ENCODE peak calls at places on chromosomes 7 and 10, in nine cellular contexts. One of them, this sample, is unnamed.

GRCh38 chr7:46468753-46469356 is 547.8 kb upstream of the IGFBP3 start:
- DNase-seq in pancreas: no peak
- DNase-seq in transverse colon: no peak
- DNase-seq in stomach: no peak
- DNase-seq in ovary: no peak
- DNase-seq in cardiac muscle cell: peak; percentile 57
- DNase-seq in astrocyte: peak; percentile 26
- DNase-seq in HepG2: no peak
- DNase-seq in CD8-positive, alpha-beta T cell: no peak
- DNase-seq in this sample: no peak

GRCh38 chr7:133253522-133253882 is 624 bp downstream of the EXOC4 start:
- DNase-seq in cardiac muscle cell: peak; percentile 25
- DNase-seq in pancreas: no peak
- DNase-seq in stomach: no peak
- DNase-seq in HepG2: peak; percentile 22
- DNase-seq in CD8-positive, alpha-beta T cell: peak; percentile 3
- DNase-seq in astrocyte: no peak
- DNase-seq in transverse colon: peak; percentile 13
- DNase-seq in ovary: no peak
- DNase-seq in this sample: no peak

GRCh38 chr7:41956276-41956675 is 253.4 kb upstream of the INHBA start:
- DNase-seq in CD8-positive, alpha-beta T cell: no peak
- DNase-seq in astrocyte: no peak
- DNase-seq in pancreas: no peak
- DNase-seq in ovary: no peak
- DNase-seq in HepG2: no peak
- DNase-seq in cardiac muscle cell: no peak
- DNase-seq in transverse colon: no peak
- DNase-seq in stomach: no peak
- DNase-seq in this sample: no peak

GRCh38 chr10:29203432-29203831 is 85.4 kb upstream of the LYZL1 start:
- DNase-seq in pancreas: no peak
- DNase-seq in astrocyte: no peak
- DNase-seq in HepG2: no peak
- DNase-seq in CD8-positive, alpha-beta T cell: no peak
- DNase-seq in stomach: no peak
- DNase-seq in cardiac muscle cell: no peak
- DNase-seq in ovary: no peak
- DNase-seq in transverse colon: no peak
- DNase-seq in this sample: no peak

GRCh38 chr7:36281945-36282727 is 107.5 kb upstream of the ANLN start:
- DNase-seq in ovary: no peak
- DNase-seq in CD8-positive, alpha-beta T cell: no peak
- DNase-seq in cardiac muscle cell: no peak
- DNase-seq in transverse colon: no peak
- DNase-seq in HepG2: no peak
- DNase-seq in stomach: no peak
- DNase-seq in astrocyte: no peak
- DNase-seq in pancreas: no peak
- DNase-seq in this sample: no peak

GRCh38 chr10:74051729-74052342 is 53.9 kb downstream of the VCL start:
- DNase-seq in HepG2: no peak
- DNase-seq in cardiac muscle cell: no peak
- DNase-seq in CD8-positive, alpha-beta T cell: no peak
- DNase-seq in stomach: no peak
- DNase-seq in pancreas: no peak
- DNase-seq in astrocyte: peak; percentile 23
- DNase-seq in ovary: no peak
- DNase-seq in transverse colon: no peak
- DNase-seq in this sample: no peak

GRCh38 chr7:130363156-130363847 is 17.0 kb upstream of the CPA1 start:
- DNase-seq in stomach: no peak
- DNase-seq in pancreas: no peak
- DNase-seq in ovary: no peak
- DNase-seq in astrocyte: peak; percentile 100
- DNase-seq in CD8-positive, alpha-beta T cell: no peak
- DNase-seq in transverse colon: no peak
- DNase-seq in HepG2: peak; percentile 76
- DNase-seq in cardiac muscle cell: peak; percentile 86
- DNase-seq in this sample: peak; percentile 98

GRCh38 chr7:46616636-46617035 is 695.6 kb upstream of the IGFBP3 start:
- DNase-seq in stomach: no peak
- DNase-seq in transverse colon: no peak
- DNase-seq in ovary: no peak
- DNase-seq in CD8-positive, alpha-beta T cell: no peak
- DNase-seq in HepG2: no peak
- DNase-seq in astrocyte: peak; percentile 8
- DNase-seq in pancreas: no peak
- DNase-seq in cardiac muscle cell: no peak
- DNase-seq in this sample: peak; percentile 12

GRCh38 chr7:97982647-97983046 is 7.3 kb downstream of the OCM2 start:
- DNase-seq in cardiac muscle cell: no peak
- DNase-seq in pancreas: no peak
- DNase-seq in CD8-positive, alpha-beta T cell: no peak
- DNase-seq in HepG2: no peak
- DNase-seq in stomach: no peak
- DNase-seq in astrocyte: no peak
- DNase-seq in transverse colon: no peak
- DNase-seq in ovary: no peak
- DNase-seq in this sample: no peak

GRCh38 chr10:22849077-22849810 is 78.6 kb upstream of the ARMC3 start:
- DNase-seq in transverse colon: peak; percentile 58
- DNase-seq in CD8-positive, alpha-beta T cell: no peak
- DNase-seq in stomach: peak; percentile 86
- DNase-seq in cardiac muscle cell: peak; percentile 89
- DNase-seq in astrocyte: peak; percentile 38
- DNase-seq in pancreas: peak; percentile 68
- DNase-seq in HepG2: peak; percentile 66
- DNase-seq in ovary: peak; percentile 40
- DNase-seq in this sample: peak; percentile 4

GRCh38 chr10:53325073-53325472 is 552.5 kb upstream of the MBL2 start:
- DNase-seq in ovary: no peak
- DNase-seq in astrocyte: peak; percentile 26
- DNase-seq in HepG2: no peak
- DNase-seq in CD8-positive, alpha-beta T cell: no peak
- DNase-seq in pancreas: no peak
- DNase-seq in cardiac muscle cell: no peak
- DNase-seq in transverse colon: no peak
- DNase-seq in stomach: no peak
- DNase-seq in this sample: peak; percentile 64

GRCh38 chr10:62772186-62772950 is 32.2 kb upstream of the ADO start:
- DNase-seq in pancreas: no peak
- DNase-seq in cardiac muscle cell: peak; percentile 11
- DNase-seq in transverse colon: no peak
- DNase-seq in HepG2: no peak
- DNase-seq in astrocyte: peak; percentile 21
- DNase-seq in stomach: no peak
- DNase-seq in CD8-positive, alpha-beta T cell: no peak
- DNase-seq in ovary: no peak
- DNase-seq in this sample: no peak

GRCh38 chr10:71605263-71605962 is 114.2 kb downstream of the C10orf105 start:
- DNase-seq in pancreas: no peak
- DNase-seq in astrocyte: no peak
- DNase-seq in HepG2: no peak
- DNase-seq in cardiac muscle cell: peak; percentile 27
- DNase-seq in CD8-positive, alpha-beta T cell: no peak
- DNase-seq in transverse colon: no peak
- DNase-seq in stomach: no peak
- DNase-seq in ovary: no peak
- DNase-seq in this sample: no peak

GRCh38 chr10:104521901-104522827 is 118.9 kb upstream of the SORCS3 start:
- DNase-seq in stomach: no peak
- DNase-seq in astrocyte: no peak
- DNase-seq in CD8-positive, alpha-beta T cell: no peak
- DNase-seq in ovary: no peak
- DNase-seq in pancreas: no peak
- DNase-seq in cardiac muscle cell: no peak
- DNase-seq in transverse colon: no peak
- DNase-seq in HepG2: no peak
- DNase-seq in this sample: no peak

GRCh38 chr10:131695814-131696165 is 205.0 kb upstream of the PPP2R2D start:
- DNase-seq in stomach: no peak
- DNase-seq in astrocyte: no peak
- DNase-seq in HepG2: no peak
- DNase-seq in pancreas: no peak
- DNase-seq in ovary: no peak
- DNase-seq in transverse colon: no peak
- DNase-seq in cardiac muscle cell: no peak
- DNase-seq in CD8-positive, alpha-beta T cell: no peak
- DNase-seq in this sample: no peak

DNA sequence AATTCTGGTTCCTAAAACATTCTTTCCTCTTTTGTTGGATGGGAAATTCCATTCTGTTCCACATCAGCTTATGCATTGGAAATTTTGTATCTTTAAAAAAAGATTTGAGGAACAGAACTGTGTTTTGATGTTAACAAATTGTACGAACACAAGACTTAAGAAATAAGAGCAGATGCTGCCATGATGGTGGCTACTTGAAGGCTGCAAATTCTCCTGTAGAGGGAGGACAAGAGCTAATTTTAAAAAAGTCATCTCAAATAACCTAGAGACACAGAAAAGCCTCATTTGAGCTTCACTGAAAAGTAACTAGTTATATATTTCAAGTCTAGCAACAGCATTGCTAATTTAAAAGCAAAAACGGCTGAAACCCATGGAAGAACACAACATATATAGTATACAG is 29.8 kb downstream of the NDUFB2 start:
- DNase-seq in pancreas: no peak
- DNase-seq in stomach: no peak
- DNase-seq in CD8-positive, alpha-beta T cell: no peak
- DNase-seq in cardiac muscle cell: peak; percentile 27
- DNase-seq in ovary: no peak
- DNase-seq in astrocyte: no peak
- DNase-seq in transverse colon: no peak
- DNase-seq in HepG2: peak; percentile 10
- DNase-seq in this sample: no peak
- TF ChIP-seq CTCF in pancreas: no peak
- TF ChIP-seq CTCF in stomach: no peak
- TF ChIP-seq CTCF in CD8-positive, alpha-beta T cell: peak; percentile 25
- TF ChIP-seq CTCF in cardiac muscle cell: peak; percentile 40
- TF ChIP-seq CTCF in ovary: no peak
- TF ChIP-seq CTCF in astrocyte: peak; percentile 36
- TF ChIP-seq CTCF in transverse colon: no peak
- TF ChIP-seq CTCF in HepG2: peak; percentile 42
- TF ChIP-seq CTCF in this sample: peak; percentile 60

DNA sequence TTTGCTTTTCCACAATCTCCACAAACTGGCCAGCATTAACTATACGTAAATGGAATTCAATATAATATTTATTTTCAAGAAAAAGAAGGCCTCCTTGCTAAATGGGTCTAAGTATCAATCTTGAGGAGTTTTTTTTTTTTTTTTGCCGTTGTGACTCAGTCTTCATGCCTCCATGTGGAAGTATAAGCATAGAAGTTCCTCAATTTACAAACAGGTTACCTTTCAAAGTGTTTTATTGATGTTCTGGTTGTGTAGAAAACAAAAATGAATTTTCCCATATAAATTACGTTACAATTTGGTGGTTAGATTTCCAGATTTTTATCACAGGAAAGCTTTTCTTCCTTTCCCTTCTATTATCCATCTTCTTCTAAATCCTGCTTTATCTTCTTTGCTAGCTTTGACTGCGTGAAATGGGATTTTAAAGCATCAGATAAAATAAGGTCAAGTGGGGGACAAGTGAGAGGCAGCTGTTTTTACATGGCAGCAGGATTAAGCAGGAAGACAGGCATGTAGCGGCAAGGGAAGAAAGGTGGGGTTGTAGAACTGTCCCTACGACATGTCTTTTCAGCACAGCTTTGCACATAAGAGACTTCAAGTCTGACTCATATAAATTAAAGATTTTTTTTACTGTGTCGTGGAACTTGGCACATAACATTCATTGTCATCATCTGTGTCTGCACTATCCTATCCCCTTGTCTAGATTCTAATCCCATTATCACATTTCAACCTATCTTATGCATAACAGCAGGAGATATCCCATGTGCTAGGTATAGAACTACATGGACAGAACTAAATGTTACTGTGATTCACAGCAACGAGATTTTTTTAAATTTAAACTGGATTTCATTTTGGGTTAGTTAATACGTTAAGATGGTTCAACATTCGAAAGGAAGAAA is 135.3 kb upstream of the FAM3C start:
- DNase-seq in transverse colon: no peak
- DNase-seq in HepG2: no peak
- DNase-seq in cardiac muscle cell: no peak
- DNase-seq in stomach: no peak
- DNase-seq in pancreas: no peak
- DNase-seq in ovary: no peak
- DNase-seq in CD8-positive, alpha-beta T cell: no peak
- DNase-seq in astrocyte: peak; percentile 72
- DNase-seq in this sample: peak; percentile 87
- H3K4me1 ChIP-seq in transverse colon: peaks cover 15% of the 10 kb centered on the region
- H3K4me1 ChIP-seq in HepG2: no peaks in the 10 kb centered on the region
- H3K4me1 ChIP-seq in cardiac muscle cell: peaks cover 4% of the 10 kb centered on the region
- H3K4me1 ChIP-seq in stomach: no peaks in the 10 kb centered on the region
- H3K4me1 ChIP-seq in pancreas: no peaks in the 10 kb centered on the region
- H3K4me1 ChIP-seq in ovary: no peaks in the 10 kb centered on the region
- H3K4me1 ChIP-seq in CD8-positive, alpha-beta T cell: peaks cover 4% of the 10 kb centered on the region
- H3K4me1 ChIP-seq in astrocyte: peaks cover 16% of the 10 kb centered on the region
- H3K4me1 ChIP-seq in this sample: peaks cover 20% of the 10 kb centered on the region

DNA sequence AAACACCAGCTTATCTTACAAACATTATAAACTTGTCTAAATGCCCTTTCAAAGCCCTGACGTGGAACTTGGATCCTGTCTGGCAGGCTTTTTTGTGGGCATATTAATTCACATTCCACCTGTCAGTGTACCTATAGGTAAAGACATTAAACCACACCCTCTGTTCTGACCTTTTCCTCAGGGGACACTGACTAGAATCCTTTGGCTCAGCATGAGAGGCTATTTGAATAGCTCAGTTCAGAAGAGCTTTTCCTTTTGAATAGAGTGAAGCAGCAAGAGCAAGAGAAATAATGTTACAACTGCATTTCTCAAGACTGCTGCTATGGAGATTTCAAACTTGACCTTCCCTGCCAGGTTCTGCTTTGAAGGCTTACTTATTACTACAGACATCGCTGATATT is 76.9 kb downstream of the CYP51A1 start:
- DNase-seq in transverse colon: peak; percentile 75
- DNase-seq in ovary: no peak
- DNase-seq in stomach: peak; percentile 62
- DNase-seq in astrocyte: no peak
- DNase-seq in cardiac muscle cell: no peak
- DNase-seq in HepG2: no peak
- DNase-seq in pancreas: no peak
- DNase-seq in CD8-positive, alpha-beta T cell: no peak
- DNase-seq in this sample: peak; percentile 56
- H3K27ac ChIP-seq in transverse colon: peak overlapping the region; percentile 68
- H3K27ac ChIP-seq in ovary: no peak overlapping the region
- H3K27ac ChIP-seq in stomach: peak overlapping the region; percentile 30
- H3K27ac ChIP-seq in astrocyte: no peak overlapping the region
- H3K27ac ChIP-seq in cardiac muscle cell: peak overlapping the region; percentile 82
- H3K27ac ChIP-seq in HepG2: no peak overlapping the region
- H3K27ac ChIP-seq in pancreas: peak overlapping the region; percentile 23
- H3K27ac ChIP-seq in CD8-positive, alpha-beta T cell: no peak overlapping the region
- H3K27ac ChIP-seq in this sample: no peak overlapping the region

DNA sequence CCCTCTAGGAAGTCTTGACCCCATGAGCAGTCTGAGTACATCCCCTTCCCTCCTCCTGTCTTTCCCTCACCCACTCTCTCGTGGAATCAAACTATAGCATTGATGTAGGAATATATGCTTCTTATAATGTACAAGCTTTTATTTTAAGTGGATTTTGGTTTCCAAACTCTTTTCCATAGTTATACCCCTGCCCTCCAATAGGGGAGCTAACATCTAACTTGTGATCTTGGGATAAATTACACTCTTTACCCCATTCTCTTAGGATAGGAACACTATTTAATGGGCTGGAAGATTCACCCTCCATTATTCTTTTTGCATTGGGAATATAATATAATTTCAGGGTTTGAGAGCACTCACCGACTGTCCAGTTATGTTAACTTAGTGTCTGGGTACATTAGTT is 465.9 kb downstream of the GATA3 start:
- DNase-seq in pancreas: no peak
- DNase-seq in CD8-positive, alpha-beta T cell: no peak
- DNase-seq in transverse colon: no peak
- DNase-seq in cardiac muscle cell: no peak
- DNase-seq in astrocyte: no peak
- DNase-seq in stomach: no peak
- DNase-seq in ovary: no peak
- DNase-seq in HepG2: no peak
- DNase-seq in this sample: no peak
- TF ChIP-seq CTCF in pancreas: no peak
- TF ChIP-seq CTCF in CD8-positive, alpha-beta T cell: no peak
- TF ChIP-seq CTCF in transverse colon: no peak
- TF ChIP-seq CTCF in cardiac muscle cell: no peak
- TF ChIP-seq CTCF in astrocyte: no peak
- TF ChIP-seq CTCF in stomach: no peak
- TF ChIP-seq CTCF in ovary: no peak
- TF ChIP-seq CTCF in HepG2: no peak
- TF ChIP-seq CTCF in this sample: peak; percentile 55

This sample was measured in foreskin keratinocyte.